ENCODE peak calls at places on chromosomes 13 and 19, in six cellular contexts. U is H9; G is heart right ventricle; I is effector memory CD4-positive, alpha-beta T cell; L is kidney; W is suprapubic skin. J is an unnamed sample.

GRCh38 chr19:7294571-7295212 is 478 bp upstream of the INSR start:
- DNase-seq in W (peak; percentile 81), G (peak; percentile 78), I (no peak), L (peak; percentile 91), U (peak; percentile 43), J (no peak)

GRCh38 chr19:1929051-1929742 is 11.8 kb upstream of the CSNK1G2 start:
- DNase-seq in L (peak; percentile 91), U (peak; percentile 87), I (peak; percentile 61), W (no peak), G (peak; percentile 69), J (no peak)

GRCh38 chr13:110319774-110320509 is 12.9 kb downstream of the COL4A2 start:
- DNase-seq in G (no peak), L (peak; percentile 95), W (no peak), I (no peak), U (peak; percentile 25), J (no peak)

GRCh38 chr19:55283548-55284393 is at the start of gene BRSK1:
- DNase-seq in I (no peak), U (peak; percentile 89), W (no peak), G (peak; percentile 72), L (peak; percentile 87), J (no peak)

GRCh38 chr19:39410620-39411005 is 1.9 kb upstream of the PLEKHG2 start:
- DNase-seq in G (no peak), U (no peak), W (no peak), I (no peak), L (no peak), J (no peak)

GRCh38 chr19:35228177-35228930 is at the start of gene FAM187B:
- DNase-seq in L (no peak), U (no peak), I (no peak), W (no peak), G (no peak), J (no peak)

GRCh38 chr19:47697863-47698609 is 15.2 kb upstream of the EHD2 start:
- DNase-seq in L (peak; percentile 87), W (no peak), G (peak; percentile 73), I (peak; percentile 17), U (peak; percentile 92), J (no peak)

GRCh38 chr13:99760456-99760855 is 211.1 kb downstream of the ZIC5 start:
- DNase-seq in L (no peak), G (no peak), W (no peak), U (no peak), I (no peak), J (no peak)

GRCh38 chr13:28805193-28805819 is 14.8 kb upstream of the MTUS2 start:
- DNase-seq in G (peak; percentile 11), I (no peak), L (no peak), W (no peak), U (peak; percentile 65), J (no peak)

GRCh38 chr19:22261596-22261995 is 24.6 kb upstream of the ZNF729 start:
- DNase-seq in L (no peak), U (no peak), G (no peak), W (no peak), I (no peak), J (no peak)

GRCh38 chr19:16328824-16329482 is 4.3 kb downstream of the KLF2 start:
- DNase-seq in I (peak; percentile 60), G (no peak), W (peak; percentile 72), L (no peak), U (no peak), J (no peak)

DNA sequence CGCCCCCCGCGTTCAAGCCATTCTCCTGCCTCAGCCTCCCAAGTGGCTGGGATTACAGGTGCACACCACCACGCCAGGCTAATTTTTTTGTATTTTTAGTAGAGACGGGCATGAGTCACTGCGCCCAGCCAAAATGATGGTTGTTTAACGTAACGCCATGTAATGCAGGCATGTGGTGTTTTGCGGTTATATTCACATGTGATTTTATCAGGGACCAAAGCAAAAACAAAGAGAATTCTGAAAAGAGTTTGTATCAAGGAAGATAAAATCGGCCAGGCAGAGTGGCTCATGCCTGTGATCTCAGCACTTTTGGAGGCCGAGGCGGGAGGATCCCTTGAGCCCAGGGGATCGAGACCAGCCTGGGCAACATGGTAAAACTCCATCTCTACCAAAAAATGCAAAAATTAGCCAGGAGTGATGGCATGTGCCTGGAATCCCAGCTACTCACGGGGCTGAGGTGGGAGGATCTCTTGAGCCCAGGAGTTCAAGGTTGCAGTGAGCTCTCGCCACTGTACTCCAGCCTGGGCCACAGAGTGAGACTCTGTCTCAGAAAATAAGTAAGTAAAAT is 4.7 kb upstream of the ADGRE2 start:
- DNase-seq in I (no peak), W (no peak), G (no peak), U (peak; percentile 14), L (no peak), J (no peak)
- H3K4me1 ChIP-seq in I (peaks cover 13% of the 10 kb centered on the region), W (peaks cover 6% of the 10 kb centered on the region), G (no peaks in the 10 kb centered on the region), U (no peaks in the 10 kb centered on the region), L (no peaks in the 10 kb centered on the region), J (peaks cover 4% of the 10 kb centered on the region)

GRCh38 chr19:52415711-52416110 is 13.2 kb upstream of the ZNF534 start:
- DNase-seq in L (no peak), I (no peak), G (no peak), W (no peak), U (no peak), J (no peak)
- H3K9me3 ChIP-seq in L (peaks cover 92% of the 10 kb centered on the region), I (peaks cover 68% of the 10 kb centered on the region), G (peaks cover 100% of the 10 kb centered on the region), W (peaks cover 79% of the 10 kb centered on the region), U (peaks cover 50% of the 10 kb centered on the region), J (no peaks in the 10 kb centered on the region)

GRCh38 chr19:19656451-19657396 is 6.8 kb downstream of the ATP13A1 start:
- DNase-seq in W (peak; percentile 55), I (no peak), U (no peak), L (peak; percentile 69), G (no peak), J (no peak)
- H3K4me1 ChIP-seq in W (peaks cover 8% of the 10 kb centered on the region), I (peaks cover 5% of the 10 kb centered on the region), U (no peaks in the 10 kb centered on the region), L (no peaks in the 10 kb centered on the region), G (no peaks in the 10 kb centered on the region), J (peaks cover 1% of the 10 kb centered on the region)

DNA sequence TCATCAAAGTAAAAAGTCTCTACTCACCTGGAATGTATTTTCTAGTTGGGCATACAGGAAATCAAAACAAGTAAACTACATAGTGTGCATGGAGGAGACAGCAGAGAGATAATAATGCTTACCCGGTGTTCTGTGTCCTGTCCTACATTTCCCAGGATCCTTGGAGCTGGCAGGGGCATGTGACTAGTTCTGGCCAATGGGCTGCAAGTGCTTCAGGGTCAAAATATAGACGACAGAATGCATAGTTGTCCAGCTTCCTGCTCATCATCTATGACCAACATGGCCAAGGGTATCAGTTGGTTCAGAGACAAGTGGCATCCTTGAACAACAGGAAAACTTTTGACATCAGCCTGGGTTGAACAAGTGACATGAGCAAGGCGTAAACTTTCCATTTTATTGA is 8.5 kb downstream of the ZNF317 start:
- DNase-seq in L (no peak), W (no peak), U (no peak), I (no peak), G (no peak), J (no peak)
- H3K9me3 ChIP-seq in L (peaks cover 18% of the 10 kb centered on the region), W (peaks cover 41% of the 10 kb centered on the region), U (peaks cover 35% of the 10 kb centered on the region), I (peaks cover 15% of the 10 kb centered on the region), G (peaks cover 59% of the 10 kb centered on the region), J (peaks cover 30% of the 10 kb centered on the region)

DNA sequence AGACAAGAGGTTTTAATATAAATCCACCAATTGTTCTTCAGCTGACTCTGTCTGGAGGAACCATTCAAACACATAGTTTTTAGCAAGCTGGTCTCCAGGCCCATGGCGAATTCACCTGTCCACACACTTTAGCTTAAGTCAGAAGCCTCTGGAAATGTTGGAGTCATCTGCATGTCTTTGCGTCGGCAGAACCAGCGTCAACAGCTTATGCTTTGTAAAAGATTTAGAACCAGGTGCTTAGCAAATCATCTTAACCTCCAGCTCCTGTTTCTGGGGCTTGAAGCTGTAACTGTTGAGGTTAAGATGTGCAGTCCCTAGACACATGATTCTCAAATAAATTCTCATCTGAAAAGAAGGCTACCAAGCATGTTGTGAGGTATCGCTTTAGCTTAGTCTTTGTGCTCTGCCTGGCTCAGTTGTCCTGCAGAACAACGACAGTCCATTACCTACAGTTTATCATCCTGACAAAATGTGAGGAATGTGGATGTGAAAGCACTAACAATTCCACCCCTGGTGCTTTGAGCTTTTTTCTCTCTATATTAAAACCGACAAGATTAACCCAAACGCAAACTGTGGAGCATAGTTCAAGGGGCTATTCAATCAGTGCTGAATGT is 4.4 kb downstream of the EFNB2 start:
- DNase-seq in G (no peak), I (no peak), U (no peak), L (no peak), W (no peak), J (no peak)
- H3K4me1 ChIP-seq in G (peaks cover 22% of the 10 kb centered on the region), I (peaks cover 23% of the 10 kb centered on the region), U (peaks cover 31% of the 10 kb centered on the region), L (no peaks in the 10 kb centered on the region), W (peaks cover 48% of the 10 kb centered on the region), J (peaks cover 16% of the 10 kb centered on the region)

GRCh38 chr19:57167385-57167784 is at the start of gene DUXA:
- DNase-seq in L (no peak), W (no peak), I (no peak), U (no peak), G (no peak), J (no peak)
- H3K9me3 ChIP-seq in L (no peaks in the 10 kb centered on the region), W (no peaks in the 10 kb centered on the region), I (no peaks in the 10 kb centered on the region), U (peaks cover 17% of the 10 kb centered on the region), G (peaks cover 13% of the 10 kb centered on the region), J (no peaks in the 10 kb centered on the region)

DNA sequence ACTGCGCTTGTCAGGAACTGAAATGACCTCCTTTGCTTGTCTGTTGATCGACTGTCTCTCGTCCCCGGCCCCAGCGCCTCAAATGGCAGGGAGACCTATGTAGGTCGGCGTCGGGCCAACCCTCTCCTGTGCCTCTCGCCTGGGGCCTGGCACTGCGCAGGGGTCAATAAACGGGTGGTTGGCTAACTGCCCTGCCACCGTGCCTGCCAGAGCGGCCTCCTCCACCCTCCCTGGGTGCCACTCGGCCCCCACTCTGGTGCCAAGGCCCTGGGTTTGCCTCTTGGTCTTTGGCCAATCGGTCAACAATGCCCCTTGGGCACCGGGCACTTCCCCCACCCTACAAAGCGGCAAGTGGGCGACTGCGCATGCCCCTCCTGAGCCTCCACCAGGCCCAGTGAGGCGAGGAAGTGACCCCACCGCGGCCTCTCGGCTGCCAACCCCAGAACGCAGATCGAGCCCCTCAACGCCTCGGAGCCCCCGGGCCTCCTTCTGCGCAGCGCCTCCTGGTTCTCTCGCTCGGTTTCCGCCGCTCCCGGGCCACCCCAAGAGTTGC is 1.1 kb downstream of the KEAP1 start:
- DNase-seq in G (peak; percentile 81), L (peak; percentile 91), I (no peak), W (peak; percentile 88), U (peak; percentile 49), J (no peak)
- H3K4me1 ChIP-seq in G (peaks cover 39% of the 10 kb centered on the region), L (no peaks in the 10 kb centered on the region), I (peaks cover 15% of the 10 kb centered on the region), W (peaks cover 43% of the 10 kb centered on the region), U (peaks cover 2% of the 10 kb centered on the region), J (peaks cover 41% of the 10 kb centered on the region)

GRCh38 chr19:58440556-58440955 is 603 bp upstream of the ZNF132 start:
- DNase-seq in L (no peak), G (no peak), I (no peak), W (no peak), U (no peak), J (no peak)
- H3K9me3 ChIP-seq in L (peaks cover 33% of the 10 kb centered on the region), G (peaks cover 46% of the 10 kb centered on the region), I (no peaks in the 10 kb centered on the region), W (peaks cover 2% of the 10 kb centered on the region), U (peaks cover 6% of the 10 kb centered on the region), J (no peaks in the 10 kb centered on the region)